ENCODE peak calls at places on chromosomes 11 and 22, in five cellular contexts. E, O, Y, B and L are unnamed samples. For H3K4me1 and H3K36me3, the result is how much of the 10 kb centered on the place peaks cover.

GRCh38 chr11:78796956-78797355 is 222.3 kb upstream of the NARS2 start:
- DNase-seq in E (no peak), Y (no peak), O (no peak), B (no peak), L (no peak)

GRCh38 chr11:32630844-32631243 is 47.2 kb downstream of the EIF3M start:
- DNase-seq in E (no peak), Y (no peak), B (no peak), O (no peak), L (no peak)

GRCh38 chr11:131408011-131408640 is 37.7 kb downstream of the NTM start:
- DNase-seq in E (no peak), Y (peak), B (peak), O (no peak), L (no peak)

GRCh38 chr11:132408877-132409276 is 1038.5 kb downstream of the NTM start:
- DNase-seq in O (no peak), Y (no peak), B (no peak), E (no peak), L (no peak)

GRCh38 chr11:69664901-69665300 is 10.3 kb downstream of the LTO1 start:
- DNase-seq in B (peak), O (no peak), Y (no peak), E (no peak), L (no peak)

GRCh38 chr11:2990617-2991476 is 1.3 kb downstream of the NAP1L4 start:
- DNase-seq in Y (peak), B (no peak), E (no peak), O (no peak), L (no peak)

GRCh38 chr11:95884364-95884763 is 39.5 kb downstream of the MTMR2 start:
- DNase-seq in E (no peak), B (no peak), Y (no peak), O (no peak), L (no peak)

GRCh38 chr11:111422494-111423249 is 43.6 kb upstream of the POU2AF1 start:
- DNase-seq in B (peak), E (peak), Y (peak), O (peak), L (no peak)

GRCh38 chr11:34426766-34427170 is 12.0 kb upstream of the CAT start:
- DNase-seq in E (peak), O (no peak), Y (no peak), B (no peak), L (no peak)

GRCh38 chr11:93589347-93589746 is 46.2 kb upstream of the SMCO4 start:
- DNase-seq in B (no peak), E (no peak), Y (no peak), O (no peak), L (no peak)

GRCh38 chr11:64744544-64745218 is 739 bp upstream of the RASGRP2 start:
- DNase-seq in B (no peak), Y (no peak), O (no peak), E (no peak), L (no peak)

GRCh38 chr22:42811510-42811909 is 45.6 kb downstream of the ARFGAP3 start:
- DNase-seq in Y (no peak), E (no peak), B (no peak), O (no peak), L (no peak)

GRCh38 chr11:20055312-20055711 is 105.0 kb downstream of the DBX1 start:
- DNase-seq in O (no peak), B (no peak), E (no peak), Y (no peak), L (no peak)

GRCh38 chr11:120040136-120040840 is 97.6 kb downstream of the TRIM29 start:
- DNase-seq in Y (no peak), B (no peak), E (no peak), O (no peak), L (peak)

GRCh38 chr11:48005133-48005532 is 24.8 kb downstream of the PTPRJ start:
- DNase-seq in Y (no peak), O (no peak), B (no peak), E (no peak), L (no peak)

GRCh38 chr22:30609260-30610185 is 2.5 kb downstream of the TCN2 start:
- DNase-seq in Y (peak), O (no peak), B (no peak), E (no peak), L (no peak)

GRCh38 chr11:122877732-122878131 is 4.8 kb upstream of the JHY start:
- DNase-seq in B (no peak), Y (no peak), E (no peak), O (no peak), L (no peak)

GRCh38 chr11:94128746-94129504 is at the start of gene PANX1:
- DNase-seq in B (peak), Y (peak), E (peak), O (peak), L (peak)

GRCh38 chr11:33000181-33000580 is 15.5 kb upstream of the DEPDC7 start:
- DNase-seq in B (no peak), E (no peak), Y (no peak), O (no peak), L (no peak)

GRCh38 chr11:113134605-113135004 is 173.4 kb downstream of the NCAM1 start:
- DNase-seq in B (no peak), Y (no peak), E (no peak), O (no peak), L (no peak)

GRCh38 chr11:33630936-33631748 is 69.5 kb downstream of the C11orf91 start:
- DNase-seq in B (no peak), E (no peak), Y (no peak), O (no peak), L (no peak)

DNA sequence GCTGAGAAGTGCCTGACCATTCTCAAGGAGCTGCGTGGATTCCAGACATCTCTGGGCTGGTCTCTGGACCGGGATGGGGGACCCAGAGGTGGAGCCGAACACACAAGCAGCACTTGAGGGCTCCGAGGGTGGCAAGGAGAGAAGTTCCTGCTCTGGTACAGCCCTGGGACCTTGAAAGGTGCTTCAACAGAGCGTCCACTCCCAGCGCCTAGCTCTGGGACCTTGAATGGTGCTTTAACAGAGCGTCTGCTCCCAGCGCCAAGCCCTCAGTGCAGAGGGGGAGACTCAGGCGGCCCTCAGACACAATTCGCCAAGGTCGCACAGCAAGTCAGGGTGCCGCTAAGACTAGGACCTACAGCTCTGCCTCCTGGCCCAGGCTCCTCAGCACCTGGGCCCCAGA is 10.6 kb upstream of the NPAS4 start:
- DNase-seq in E (no peak), Y (no peak), O (no peak), B (no peak), L (no peak)
- TF ChIP-seq CTCF in E (no peak), Y (no peak), O (no peak), B (no peak), L (no peak)

DNA sequence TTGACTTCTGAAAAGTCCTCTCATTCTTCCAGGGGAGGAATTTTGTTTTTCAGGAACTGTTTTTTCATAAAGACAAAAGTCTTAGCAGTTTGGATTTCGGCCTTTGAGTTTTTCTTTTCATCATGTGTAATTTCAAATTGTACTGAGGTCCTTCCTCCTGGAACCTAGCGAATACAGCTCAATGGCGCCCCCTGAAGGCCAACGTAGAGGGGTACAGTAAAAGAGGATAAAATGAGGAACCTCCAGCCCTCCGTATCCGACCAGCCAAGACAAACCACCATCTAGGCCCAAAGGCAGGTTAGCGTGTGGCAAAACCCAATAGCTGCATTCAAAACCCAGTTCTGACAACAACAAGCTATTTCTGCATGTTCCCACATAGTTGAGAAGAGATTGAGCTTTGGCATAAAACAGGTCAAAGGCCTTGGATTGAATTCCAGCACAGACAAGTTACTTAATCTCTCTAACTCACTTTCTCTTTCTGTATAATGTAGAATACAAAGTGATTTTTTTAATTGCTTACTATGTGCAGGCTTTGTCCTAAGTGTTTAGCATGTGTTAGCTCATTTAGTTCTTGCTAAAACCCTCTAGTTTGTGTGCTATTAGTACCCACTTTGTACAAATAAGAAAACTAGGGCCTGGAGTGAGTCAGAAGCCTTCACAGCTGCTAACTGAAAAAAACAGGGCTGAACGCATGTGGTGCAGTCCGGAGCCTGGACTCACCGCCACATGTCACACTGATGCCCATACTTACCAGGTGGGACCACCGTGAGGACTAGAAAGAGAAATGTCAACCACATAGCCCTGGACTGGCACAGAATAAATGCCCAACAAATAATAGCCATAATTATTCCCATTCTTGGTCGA is 43.2 kb upstream of the ETS1 start:
- DNase-seq in O (peak), E (peak), Y (peak), B (peak), L (no peak)
- H3K4me1 ChIP-seq in O (under half), E (under half), Y (under half), B (under half), L (under half)

GRCh38 chr11:114439229-114440120 is at the start of gene REXO2:
- DNase-seq in O (peak), E (peak), B (peak), Y (peak), L (peak)

GRCh38 chr11:114442559-114442958 is 3.3 kb downstream of the REXO2 start:
- DNase-seq in O (no peak), B (no peak), E (no peak), Y (no peak), L (no peak)

GRCh38 chr11:114440971-114441810 is 1.9 kb downstream of the REXO2 start:
- DNase-seq in B (no peak), E (no peak), Y (no peak), O (peak), L (no peak)

GRCh38 chr11:114440121-114440860 is 1.0 kb downstream of the REXO2 start:
- DNase-seq in O (no peak), E (no peak), B (no peak), Y (peak), L (no peak)

DNA sequence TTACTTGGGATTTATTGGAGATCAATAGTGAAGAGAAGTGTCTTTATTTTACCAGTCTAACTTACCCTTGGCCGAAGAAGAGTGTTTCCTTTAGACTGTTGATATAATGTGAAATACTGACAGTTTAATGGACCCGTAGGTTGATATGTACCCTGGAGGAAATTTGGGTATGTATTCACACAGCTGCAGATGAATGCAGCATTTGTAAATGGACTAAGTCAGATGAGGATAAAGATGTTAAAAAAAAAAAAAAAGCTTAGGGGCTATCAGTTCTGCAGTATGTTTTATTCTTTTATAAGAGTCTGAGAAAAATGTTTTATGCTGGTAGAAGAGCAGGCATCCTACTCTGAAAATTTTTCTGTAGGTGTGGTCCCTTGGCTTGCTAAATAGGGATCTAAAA is 2.7 kb downstream of the REXO2 start:
- DNase-seq in E (no peak), B (no peak), O (no peak), Y (no peak), L (no peak)
- H3K36me3 ChIP-seq in E (under half), B (under half), O (under half), Y (under half), L (half or more)

GRCh38 chr22:21045585-21046294 is at the start of gene LRRC74B:
- DNase-seq in E (peak), B (peak), Y (peak), O (peak), L (peak)
- TF ChIP-seq CTCF in E (no peak), B (no peak), Y (no peak), O (no peak), L (no peak)